ENCODE peak calls at places on chromosome 22, in ten cellular contexts. One of them, this sample, is unnamed.

GRCh38 chr22:31944700-31945477 is 554 bp downstream of the YWHAH start:
- DNase-seq in testis: peak; percentile 43
- DNase-seq in trophoblast cell: peak; percentile 16
- DNase-seq in K562: peak; percentile 77
- DNase-seq in ovary: peak; percentile 81
- DNase-seq in sigmoid colon: peak; percentile 79
- DNase-seq in IMR-90: no peak
- DNase-seq in astrocyte: no peak
- DNase-seq in effector memory CD4-positive, alpha-beta T cell: peak; percentile 14
- DNase-seq in colonic mucosa: peak; percentile 53
- DNase-seq in this sample: peak; percentile 55

GRCh38 chr22:29061773-29062172 is at the start of gene C22orf31:
- DNase-seq in effector memory CD4-positive, alpha-beta T cell: no peak
- DNase-seq in IMR-90: peak; percentile 7
- DNase-seq in K562: no peak
- DNase-seq in trophoblast cell: peak; percentile 85
- DNase-seq in colonic mucosa: no peak
- DNase-seq in ovary: no peak
- DNase-seq in astrocyte: no peak
- DNase-seq in sigmoid colon: peak; percentile 1
- DNase-seq in testis: no peak
- DNase-seq in this sample: no peak

GRCh38 chr22:42388130-42388797 is 43.9 kb downstream of the NFAM1 start:
- DNase-seq in trophoblast cell: no peak
- DNase-seq in colonic mucosa: no peak
- DNase-seq in astrocyte: peak; percentile 9
- DNase-seq in effector memory CD4-positive, alpha-beta T cell: no peak
- DNase-seq in IMR-90: peak; percentile 17
- DNase-seq in K562: peak; percentile 30
- DNase-seq in ovary: no peak
- DNase-seq in testis: no peak
- DNase-seq in sigmoid colon: no peak
- DNase-seq in this sample: no peak

GRCh38 chr22:41657709-41658108 is 31.0 kb downstream of the SNU13 start:
- DNase-seq in trophoblast cell: no peak
- DNase-seq in ovary: no peak
- DNase-seq in colonic mucosa: no peak
- DNase-seq in effector memory CD4-positive, alpha-beta T cell: no peak
- DNase-seq in sigmoid colon: no peak
- DNase-seq in K562: no peak
- DNase-seq in IMR-90: no peak
- DNase-seq in astrocyte: no peak
- DNase-seq in testis: no peak
- DNase-seq in this sample: no peak

GRCh38 chr22:25419247-25420113 is 145.0 kb upstream of the GRK3 start:
- DNase-seq in ovary: no peak
- DNase-seq in astrocyte: no peak
- DNase-seq in testis: no peak
- DNase-seq in IMR-90: peak; percentile 47
- DNase-seq in colonic mucosa: peak; percentile 42
- DNase-seq in sigmoid colon: peak; percentile 77
- DNase-seq in K562: no peak
- DNase-seq in trophoblast cell: peak; percentile 69
- DNase-seq in effector memory CD4-positive, alpha-beta T cell: no peak
- DNase-seq in this sample: no peak

GRCh38 chr22:27576815-27577564 is 224.6 kb downstream of the MN1 start:
- DNase-seq in effector memory CD4-positive, alpha-beta T cell: no peak
- DNase-seq in astrocyte: peak; percentile 79
- DNase-seq in ovary: no peak
- DNase-seq in colonic mucosa: no peak
- DNase-seq in IMR-90: peak; percentile 70
- DNase-seq in K562: no peak
- DNase-seq in testis: no peak
- DNase-seq in trophoblast cell: no peak
- DNase-seq in sigmoid colon: peak; percentile 86
- DNase-seq in this sample: no peak

GRCh38 chr22:41725510-41726110 is 26.3 kb downstream of the MEI1 start:
- DNase-seq in trophoblast cell: peak; percentile 81
- DNase-seq in colonic mucosa: no peak
- DNase-seq in K562: peak; percentile 55
- DNase-seq in astrocyte: no peak
- DNase-seq in IMR-90: peak; percentile 12
- DNase-seq in effector memory CD4-positive, alpha-beta T cell: no peak
- DNase-seq in sigmoid colon: no peak
- DNase-seq in ovary: no peak
- DNase-seq in testis: no peak
- DNase-seq in this sample: no peak

GRCh38 chr22:44968736-44969135 is 41.1 kb downstream of the PHF21B start:
- DNase-seq in sigmoid colon: no peak
- DNase-seq in testis: no peak
- DNase-seq in colonic mucosa: no peak
- DNase-seq in trophoblast cell: peak; percentile 2
- DNase-seq in IMR-90: no peak
- DNase-seq in effector memory CD4-positive, alpha-beta T cell: no peak
- DNase-seq in K562: peak; percentile 15
- DNase-seq in ovary: no peak
- DNase-seq in astrocyte: no peak
- DNase-seq in this sample: no peak

DNA sequence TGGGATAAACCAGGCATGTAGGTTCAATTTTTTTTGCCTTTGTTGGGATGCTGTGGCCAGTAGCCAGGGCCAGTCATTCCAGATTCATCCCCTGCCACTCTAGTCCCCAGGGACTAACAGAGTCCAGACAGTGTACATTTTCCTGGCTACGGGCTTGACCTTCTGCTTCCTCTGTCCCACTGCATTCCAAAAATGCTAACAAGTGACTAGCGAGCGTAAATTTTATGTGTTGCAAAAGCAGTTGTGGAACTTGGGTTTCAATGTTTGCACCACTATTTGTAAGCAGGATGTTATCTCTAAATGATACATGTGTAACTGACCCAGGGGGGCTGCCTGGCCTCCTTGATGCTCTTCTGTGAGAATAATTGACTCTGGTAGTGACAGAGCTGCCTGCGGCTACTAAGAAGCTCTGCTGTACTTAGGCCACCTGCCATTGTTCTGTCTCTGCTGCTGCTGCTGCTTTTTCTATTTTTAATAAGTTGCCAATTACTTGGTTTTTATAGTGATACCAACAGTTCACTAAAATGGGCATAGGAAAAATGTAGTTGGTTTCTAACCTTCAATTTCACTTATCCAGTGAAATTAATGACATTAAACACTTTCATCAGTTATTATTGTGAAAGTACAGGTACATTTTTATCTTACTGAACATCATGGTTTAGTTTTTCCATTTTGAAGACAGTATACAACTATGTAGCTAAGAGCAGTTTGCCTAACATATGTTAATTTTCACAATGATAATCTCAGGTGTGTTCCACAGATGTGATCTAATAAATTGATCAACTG is 26.8 kb downstream of the TNRC6B start:
- DNase-seq in colonic mucosa: no peak
- DNase-seq in effector memory CD4-positive, alpha-beta T cell: no peak
- DNase-seq in sigmoid colon: no peak
- DNase-seq in astrocyte: peak; percentile 65
- DNase-seq in IMR-90: peak; percentile 73
- DNase-seq in testis: no peak
- DNase-seq in K562: no peak
- DNase-seq in trophoblast cell: peak; percentile 90
- DNase-seq in ovary: no peak
- DNase-seq in this sample: no peak
- H3K4me3 ChIP-seq in colonic mucosa: no peak overlapping the region
- H3K4me3 ChIP-seq in effector memory CD4-positive, alpha-beta T cell: no peak overlapping the region
- H3K4me3 ChIP-seq in sigmoid colon: no peak overlapping the region
- H3K4me3 ChIP-seq in astrocyte: no peak overlapping the region
- H3K4me3 ChIP-seq in IMR-90: no peak overlapping the region
- H3K4me3 ChIP-seq in testis: no peak overlapping the region
- H3K4me3 ChIP-seq in K562: no peak overlapping the region
- H3K4me3 ChIP-seq in trophoblast cell: no peak overlapping the region
- H3K4me3 ChIP-seq in ovary: no peak overlapping the region
- H3K4me3 ChIP-seq in this sample: peak overlapping the region; percentile 52

DNA sequence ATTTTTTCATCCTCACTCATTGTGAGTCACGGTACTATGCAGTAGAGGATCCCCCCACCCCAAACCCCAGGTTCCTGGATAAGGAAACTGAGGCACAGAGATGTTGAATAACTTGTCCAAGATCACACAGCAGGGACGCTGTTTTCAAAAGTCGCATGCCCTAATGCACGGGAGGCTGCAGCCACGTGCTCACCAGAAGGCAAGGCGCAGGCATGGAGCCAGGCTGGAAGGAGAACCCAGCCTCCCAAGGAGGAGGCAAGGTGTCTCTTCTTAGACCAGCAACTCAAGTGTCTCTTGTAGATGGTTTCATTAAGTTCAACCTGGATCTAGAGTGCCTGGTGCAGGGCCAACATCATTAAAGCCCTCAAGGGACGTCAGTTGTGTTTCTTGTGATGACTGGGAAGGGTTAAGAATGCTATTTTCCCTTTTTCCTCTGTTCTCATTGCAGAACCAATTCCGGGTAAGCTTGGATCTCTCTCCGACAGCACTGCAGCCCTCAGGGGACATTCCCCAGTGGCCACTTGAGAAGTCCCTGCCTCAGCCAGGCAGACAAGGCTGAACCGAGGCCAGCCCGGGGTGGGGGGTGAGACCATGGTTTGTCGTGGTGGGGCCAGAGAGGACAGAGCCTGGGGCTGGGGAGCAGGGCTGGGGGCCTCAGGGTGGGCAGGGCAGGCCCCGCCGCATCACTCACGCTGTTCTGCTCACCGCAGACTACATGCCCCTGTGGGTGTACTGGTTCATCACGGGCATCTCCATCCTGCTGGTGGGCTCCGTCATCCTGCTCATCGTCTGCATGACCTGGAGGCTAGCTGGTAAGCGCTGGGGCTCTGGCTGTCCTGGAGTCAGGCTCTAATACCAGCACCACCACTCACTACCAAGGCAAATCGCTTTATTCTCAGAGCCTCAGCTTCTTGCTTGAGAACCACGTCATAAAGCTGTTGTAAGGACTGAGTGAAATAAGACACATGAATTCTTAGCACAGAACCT is 15.7 kb downstream of the TMEM121B start:
- DNase-seq in testis: no peak
- DNase-seq in sigmoid colon: peak; percentile 43
- DNase-seq in trophoblast cell: no peak
- DNase-seq in astrocyte: no peak
- DNase-seq in K562: no peak
- DNase-seq in IMR-90: no peak
- DNase-seq in ovary: no peak
- DNase-seq in colonic mucosa: no peak
- DNase-seq in effector memory CD4-positive, alpha-beta T cell: no peak
- DNase-seq in this sample: no peak
- H3K36me3 ChIP-seq in testis: no peaks in the 10 kb centered on the region
- H3K36me3 ChIP-seq in sigmoid colon: peaks cover 82% of the 10 kb centered on the region
- H3K36me3 ChIP-seq in trophoblast cell: peaks cover 34% of the 10 kb centered on the region
- H3K36me3 ChIP-seq in astrocyte: peaks cover 15% of the 10 kb centered on the region
- H3K36me3 ChIP-seq in K562: peaks cover 45% of the 10 kb centered on the region
- H3K36me3 ChIP-seq in IMR-90: peaks cover 72% of the 10 kb centered on the region
- H3K36me3 ChIP-seq in ovary: no peaks in the 10 kb centered on the region
- H3K36me3 ChIP-seq in colonic mucosa: peaks cover 4% of the 10 kb centered on the region
- H3K36me3 ChIP-seq in effector memory CD4-positive, alpha-beta T cell: peaks cover 84% of the 10 kb centered on the region
- H3K36me3 ChIP-seq in this sample: peaks cover 87% of the 10 kb centered on the region

GRCh38 chr22:40194656-40195055 is 16.9 kb downstream of the TNRC6B start:
- DNase-seq in ovary: no peak
- DNase-seq in IMR-90: no peak
- DNase-seq in colonic mucosa: no peak
- DNase-seq in effector memory CD4-positive, alpha-beta T cell: no peak
- DNase-seq in sigmoid colon: no peak
- DNase-seq in testis: no peak
- DNase-seq in K562: no peak
- DNase-seq in astrocyte: no peak
- DNase-seq in trophoblast cell: no peak
- DNase-seq in this sample: no peak

GRCh38 chr22:40193429-40194421 is 16.0 kb downstream of the TNRC6B start:
- DNase-seq in testis: peak; percentile 50
- DNase-seq in sigmoid colon: no peak
- DNase-seq in effector memory CD4-positive, alpha-beta T cell: no peak
- DNase-seq in ovary: no peak
- DNase-seq in IMR-90: peak; percentile 34
- DNase-seq in astrocyte: no peak
- DNase-seq in colonic mucosa: no peak
- DNase-seq in trophoblast cell: peak; percentile 34
- DNase-seq in K562: no peak
- DNase-seq in this sample: no peak

GRCh38 chr22:40199852-40200251 is 22.1 kb downstream of the TNRC6B start:
- DNase-seq in effector memory CD4-positive, alpha-beta T cell: no peak
- DNase-seq in K562: no peak
- DNase-seq in ovary: no peak
- DNase-seq in IMR-90: no peak
- DNase-seq in colonic mucosa: no peak
- DNase-seq in trophoblast cell: no peak
- DNase-seq in astrocyte: no peak
- DNase-seq in sigmoid colon: no peak
- DNase-seq in testis: no peak
- DNase-seq in this sample: no peak

GRCh38 chr22:40199223-40199622 is 21.5 kb downstream of the TNRC6B start:
- DNase-seq in K562: no peak
- DNase-seq in IMR-90: no peak
- DNase-seq in sigmoid colon: no peak
- DNase-seq in colonic mucosa: no peak
- DNase-seq in effector memory CD4-positive, alpha-beta T cell: no peak
- DNase-seq in testis: no peak
- DNase-seq in ovary: no peak
- DNase-seq in astrocyte: no peak
- DNase-seq in trophoblast cell: no peak
- DNase-seq in this sample: no peak

GRCh38 chr22:40196628-40197027 is 18.9 kb downstream of the TNRC6B start:
- DNase-seq in effector memory CD4-positive, alpha-beta T cell: no peak
- DNase-seq in K562: no peak
- DNase-seq in sigmoid colon: no peak
- DNase-seq in colonic mucosa: no peak
- DNase-seq in IMR-90: peak; percentile 97
- DNase-seq in astrocyte: peak; percentile 96
- DNase-seq in ovary: peak; percentile 34
- DNase-seq in testis: no peak
- DNase-seq in trophoblast cell: no peak
- DNase-seq in this sample: no peak
- H3K4me3 ChIP-seq in effector memory CD4-positive, alpha-beta T cell: no peak overlapping the region
- H3K4me3 ChIP-seq in K562: no peak overlapping the region
- H3K4me3 ChIP-seq in sigmoid colon: no peak overlapping the region
- H3K4me3 ChIP-seq in colonic mucosa: no peak overlapping the region
- H3K4me3 ChIP-seq in IMR-90: no peak overlapping the region
- H3K4me3 ChIP-seq in astrocyte: peak overlapping the region; percentile 30
- H3K4me3 ChIP-seq in ovary: no peak overlapping the region
- H3K4me3 ChIP-seq in testis: no peak overlapping the region
- H3K4me3 ChIP-seq in trophoblast cell: no peak overlapping the region
- H3K4me3 ChIP-seq in this sample: no peak overlapping the region

GRCh38 chr22:24061124-24061684 is 50.1 kb downstream of the CABIN1 start:
- DNase-seq in sigmoid colon: no peak
- DNase-seq in astrocyte: no peak
- DNase-seq in colonic mucosa: no peak
- DNase-seq in IMR-90: no peak
- DNase-seq in ovary: no peak
- DNase-seq in testis: no peak
- DNase-seq in trophoblast cell: no peak
- DNase-seq in effector memory CD4-positive, alpha-beta T cell: no peak
- DNase-seq in K562: no peak
- DNase-seq in this sample: no peak

GRCh38 chr22:24066260-24066659 is 55.2 kb downstream of the CABIN1 start:
- DNase-seq in K562: no peak
- DNase-seq in effector memory CD4-positive, alpha-beta T cell: no peak
- DNase-seq in ovary: no peak
- DNase-seq in trophoblast cell: no peak
- DNase-seq in colonic mucosa: no peak
- DNase-seq in astrocyte: no peak
- DNase-seq in testis: no peak
- DNase-seq in IMR-90: no peak
- DNase-seq in sigmoid colon: peak; percentile 34
- DNase-seq in this sample: no peak

GRCh38 chr22:24066872-24067271 is 55.8 kb downstream of the CABIN1 start:
- DNase-seq in trophoblast cell: no peak
- DNase-seq in K562: no peak
- DNase-seq in IMR-90: no peak
- DNase-seq in colonic mucosa: peak; percentile 47
- DNase-seq in sigmoid colon: peak; percentile 64
- DNase-seq in effector memory CD4-positive, alpha-beta T cell: no peak
- DNase-seq in astrocyte: no peak
- DNase-seq in testis: no peak
- DNase-seq in ovary: no peak
- DNase-seq in this sample: no peak

GRCh38 chr22:24063361-24063760 is 52.3 kb downstream of the CABIN1 start:
- DNase-seq in IMR-90: no peak
- DNase-seq in K562: no peak
- DNase-seq in testis: no peak
- DNase-seq in trophoblast cell: no peak
- DNase-seq in effector memory CD4-positive, alpha-beta T cell: no peak
- DNase-seq in ovary: no peak
- DNase-seq in sigmoid colon: no peak
- DNase-seq in colonic mucosa: no peak
- DNase-seq in astrocyte: no peak
- DNase-seq in this sample: no peak

GRCh38 chr22:24063986-24064385 is 52.9 kb downstream of the CABIN1 start:
- DNase-seq in ovary: no peak
- DNase-seq in trophoblast cell: no peak
- DNase-seq in effector memory CD4-positive, alpha-beta T cell: no peak
- DNase-seq in testis: no peak
- DNase-seq in K562: no peak
- DNase-seq in colonic mucosa: no peak
- DNase-seq in sigmoid colon: peak; percentile 19
- DNase-seq in IMR-90: no peak
- DNase-seq in astrocyte: no peak
- DNase-seq in this sample: no peak
- H3K36me3 ChIP-seq in ovary: no peaks in the 10 kb centered on the region
- H3K36me3 ChIP-seq in trophoblast cell: peaks cover 56% of the 10 kb centered on the region
- H3K36me3 ChIP-seq in effector memory CD4-positive, alpha-beta T cell: peaks cover 75% of the 10 kb centered on the region
- H3K36me3 ChIP-seq in testis: no peaks in the 10 kb centered on the region
- H3K36me3 ChIP-seq in K562: peaks cover 76% of the 10 kb centered on the region
- H3K36me3 ChIP-seq in colonic mucosa: peaks cover 19% of the 10 kb centered on the region
- H3K36me3 ChIP-seq in sigmoid colon: peaks cover 82% of the 10 kb centered on the region
- H3K36me3 ChIP-seq in IMR-90: peaks cover 45% of the 10 kb centered on the region
- H3K36me3 ChIP-seq in astrocyte: peaks cover 13% of the 10 kb centered on the region
- H3K36me3 ChIP-seq in this sample: peaks cover 76% of the 10 kb centered on the region

This sample was measured in CD4-positive, CD25-positive, alpha-beta regulatory T cell.